ENCODE peak calls at places on chromosomes 4 and X, in five cellular contexts. L, X, T, G and B are unnamed samples. For H3K9me3, the result is how much of the 10 kb centered on the place peaks cover.

GRCh38 chr4:112127736-112128322 is 17.4 kb upstream of the FAM241A start:
- DNase-seq in L (no peak), X (peak), T (no peak), G (peak), B (no peak)

GRCh38 chr4:86898562-86898961 is 6.3 kb upstream of the C4orf36 start:
- DNase-seq in L (no peak), X (no peak), T (peak), G (peak), B (no peak)

GRCh38 chr4:177441061-177441802 is 1.0 kb downstream of the AGA start:
- DNase-seq in L (peak), X (peak), T (no peak), G (no peak), B (no peak)

GRCh38 chr4:8762356-8762755 is 109.3 kb downstream of the HMX1 start:
- DNase-seq in L (no peak), X (no peak), T (no peak), G (no peak), B (no peak)

GRCh38 chr4:70365479-70365878 is 4.9 kb downstream of the SMR3A start:
- DNase-seq in L (no peak), X (peak), T (no peak), G (no peak), B (no peak)

GRCh38 chrX:2903366-2903765 is 25.8 kb downstream of the ARSD start:
- DNase-seq in L (no peak), X (no peak), T (no peak), G (no peak), B (no peak)

GRCh38 chr4:6259886-6260285 is 9.8 kb upstream of the WFS1 start:
- DNase-seq in L (no peak), X (no peak), T (no peak), G (no peak), B (no peak)

GRCh38 chr4:149164282-149164681 is 651.4 kb downstream of the IQCM start:
- DNase-seq in L (no peak), X (no peak), T (peak), G (peak), B (no peak)

GRCh38 chr4:150366487-150366999 is 215.4 kb upstream of the MAB21L2 start:
- DNase-seq in L (no peak), X (no peak), T (peak), G (no peak), B (no peak)

GRCh38 chrX:57918750-57919436 is 8.6 kb upstream of the ZXDA start:
- DNase-seq in L (peak), X (no peak), T (no peak), G (peak), B (no peak)

GRCh38 chr4:164204434-164204833 is 549.5 kb upstream of the SMIM31 start:
- DNase-seq in L (no peak), X (peak), T (no peak), G (peak), B (no peak)

GRCh38 chr4:89539797-89540711 is 232.5 kb upstream of the GPRIN3 start:
- DNase-seq in L (no peak), X (no peak), T (no peak), G (peak), B (no peak)

GRCh38 chr4:174352405-174352804 is 68.7 kb downstream of the CEP44 start:
- DNase-seq in L (no peak), X (no peak), T (no peak), G (no peak), B (no peak)

GRCh38 chrX:139120760-139121159 is 409.2 kb upstream of the FGF13 start:
- DNase-seq in L (no peak), X (peak), T (no peak), G (no peak), B (no peak)

GRCh38 chr4:10063544-10064300 is 42.4 kb upstream of the SLC2A9 start:
- DNase-seq in L (no peak), X (peak), T (peak), G (peak), B (no peak)

GRCh38 chr4:13933163-13933562 is 305.6 kb upstream of the BOD1L1 start:
- DNase-seq in L (no peak), X (peak), T (no peak), G (no peak), B (no peak)

GRCh38 chrX:41276661-41277506 is 57.1 kb upstream of the DDX3X start:
- DNase-seq in L (no peak), X (no peak), T (peak), G (no peak), B (no peak)

GRCh38 chrX:152733261-152733975 is at the start of the genes CSAG1 and MAGEA12:
- DNase-seq in L (no peak), X (no peak), T (no peak), G (no peak), B (no peak)

GRCh38 chr4:182745268-182745667 is 171.9 kb downstream of the DCTD start:
- DNase-seq in L (no peak), X (peak), T (no peak), G (peak), B (no peak)

GRCh38 chr4:5922556-5922955 is 29.7 kb upstream of the CRMP1 start:
- DNase-seq in L (no peak), X (no peak), T (no peak), G (no peak), B (no peak)

GRCh38 chr4:87069037-87069742 is 134.4 kb downstream of the AFF1 start:
- DNase-seq in L (no peak), X (no peak), T (no peak), G (no peak), B (no peak)

GRCh38 chrX:39313149-39313548 is 511.9 kb downstream of the MID1IP1 start:
- DNase-seq in L (no peak), X (no peak), T (no peak), G (no peak), B (no peak)

GRCh38 chrX:56232221-56233082 is at the start of gene KLF8:
- DNase-seq in L (no peak), X (peak), T (peak), G (no peak), B (peak)

GRCh38 chr4:153790962-153791551 is 2.2 kb upstream of the SFRP2 start:
- DNase-seq in L (no peak), X (no peak), T (peak), G (no peak), B (no peak)

GRCh38 chr4:52641853-52642563 is 17.1 kb downstream of the USP46 start:
- DNase-seq in L (no peak), X (peak), T (no peak), G (peak), B (no peak)

GRCh38 chr4:121943941-121944340 is 7.9 kb downstream of the TRPC3 start:
- DNase-seq in L (no peak), X (no peak), T (peak), G (no peak), B (no peak)

GRCh38 chr4:110049951-110050925 is 137.6 kb downstream of the EGF start:
- DNase-seq in L (peak), X (peak), T (no peak), G (peak), B (peak)

GRCh38 chrX:19893722-19894121 is 6.3 kb upstream of the SH3KBP1 start:
- DNase-seq in L (no peak), X (no peak), T (no peak), G (no peak), B (no peak)

GRCh38 chr4:57071340-57071739 is 38.8 kb downstream of the IGFBP7 start:
- DNase-seq in L (no peak), X (peak), T (no peak), G (no peak), B (no peak)

GRCh38 chr4:11503166-11503565 is 74.5 kb upstream of the HS3ST1 start:
- DNase-seq in L (no peak), X (no peak), T (no peak), G (no peak), B (no peak)

GRCh38 chr4:104417483-104417882 is 77.2 kb downstream of the CXXC4 start:
- DNase-seq in L (no peak), X (no peak), T (no peak), G (no peak), B (no peak)

GRCh38 chrX:9644335-9644734 is 121.3 kb downstream of the GPR143 start:
- DNase-seq in L (peak), X (no peak), T (no peak), G (no peak), B (no peak)

GRCh38 chr4:116101321-116101720 is 984.1 kb downstream of the TRAM1L1 start:
- DNase-seq in L (no peak), X (no peak), T (no peak), G (no peak), B (no peak)

GRCh38 chr4:4575284-4576211 is 33.7 kb upstream of the STX18 start:
- DNase-seq in L (peak), X (no peak), T (peak), G (peak), B (peak)

GRCh38 chr4:3041192-3042142 is 32.9 kb downstream of the HTT-AS start:
- DNase-seq in L (peak), X (peak), T (peak), G (peak), B (peak)

GRCh38 chrX:124406294-124407013 is 60.1 kb downstream of the SH2D1A start:
- DNase-seq in L (peak), X (peak), T (no peak), G (peak), B (no peak)

GRCh38 chr4:147029296-147029695 is 83.6 kb upstream of the TTC29 start:
- DNase-seq in L (no peak), X (no peak), T (no peak), G (no peak), B (no peak)

GRCh38 chr4:213971-214370 is 89.7 kb downstream of the ZNF718 start:
- DNase-seq in L (no peak), X (peak), T (no peak), G (no peak), B (no peak)

GRCh38 chr4:212438-213174 is 88.3 kb downstream of the ZNF718 start:
- DNase-seq in L (no peak), X (peak), T (no peak), G (peak), B (no peak)

GRCh38 chr4:217891-218290 is 87.4 kb downstream of the ZNF732 start:
- DNase-seq in L (no peak), X (no peak), T (no peak), G (no peak), B (no peak)
- H3K9me3 ChIP-seq in L (under half), X (under half), T (under half), G (under half), B (under half)

GRCh38 chr4:80370635-80371034 is 35.1 kb downstream of the CFAP299 start:
- DNase-seq in L (no peak), X (no peak), T (no peak), G (no peak), B (no peak)
- H3K9me3 ChIP-seq in L (under half), X (under half), T (under half), G (under half), B (under half)

DNA sequence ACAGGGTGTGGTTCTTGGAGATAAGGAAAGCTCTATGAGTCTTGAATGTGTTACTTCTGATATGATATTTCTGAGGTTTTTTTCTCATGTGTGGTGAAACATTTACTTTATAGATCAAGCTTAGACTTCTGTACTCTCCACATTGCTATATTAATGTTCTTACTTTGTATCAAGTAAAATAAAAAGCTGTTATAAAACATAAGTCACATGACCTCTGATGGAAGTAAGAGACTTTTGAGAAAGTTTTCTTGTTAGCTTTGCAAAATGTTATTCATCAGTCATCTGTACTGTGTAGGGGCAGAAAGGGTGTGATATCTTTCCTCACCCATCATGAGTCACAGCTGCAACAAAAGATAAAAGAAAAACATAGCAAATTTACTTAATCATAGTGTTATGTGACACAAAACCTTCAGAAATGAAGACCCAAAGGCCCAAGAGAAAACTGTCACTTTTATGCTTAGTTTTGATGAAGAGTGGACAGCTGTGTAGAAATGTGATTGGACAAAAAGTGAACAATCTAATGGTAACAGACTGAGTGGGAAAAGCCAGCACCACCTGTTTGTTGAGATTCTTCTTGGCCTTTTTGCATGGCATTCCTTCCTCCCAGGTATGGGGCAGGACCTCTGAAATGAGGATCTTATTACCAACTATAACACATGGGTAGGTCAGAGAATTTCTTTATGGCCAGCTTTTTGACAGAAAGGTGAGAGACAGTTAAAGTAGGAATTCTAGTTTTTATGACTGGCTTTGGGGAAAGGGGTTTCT is 632.4 kb downstream of the PDHA2 start:
- DNase-seq in L (no peak), X (no peak), T (no peak), G (peak), B (no peak)
- H3K9me3 ChIP-seq in L (under half), X (under half), T (under half), G (under half), B (under half)

DNA sequence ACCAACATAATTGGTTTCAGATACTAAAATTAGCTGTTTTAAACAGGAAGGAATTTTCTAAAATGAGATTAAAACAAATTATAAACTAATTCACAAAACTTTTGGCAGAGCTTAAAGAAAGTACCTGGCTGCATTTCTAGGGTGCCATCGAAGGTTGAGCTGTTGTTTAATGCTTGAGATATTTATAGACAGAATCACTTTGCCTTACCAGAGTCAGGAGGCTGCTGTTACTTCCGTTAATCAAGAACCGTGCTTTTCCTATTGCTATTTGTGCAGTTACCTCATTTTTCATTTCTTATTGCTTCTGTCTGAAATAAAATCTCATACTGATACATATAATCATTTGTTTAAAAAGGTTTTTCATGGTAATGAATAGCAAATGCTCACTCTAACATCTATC is 242.9 kb downstream of the TECRL start:
- DNase-seq in L (no peak), X (no peak), T (no peak), G (no peak), B (no peak)
- H3K9me3 ChIP-seq in L (under half), X (under half), T (under half), G (under half), B (under half)

DNA sequence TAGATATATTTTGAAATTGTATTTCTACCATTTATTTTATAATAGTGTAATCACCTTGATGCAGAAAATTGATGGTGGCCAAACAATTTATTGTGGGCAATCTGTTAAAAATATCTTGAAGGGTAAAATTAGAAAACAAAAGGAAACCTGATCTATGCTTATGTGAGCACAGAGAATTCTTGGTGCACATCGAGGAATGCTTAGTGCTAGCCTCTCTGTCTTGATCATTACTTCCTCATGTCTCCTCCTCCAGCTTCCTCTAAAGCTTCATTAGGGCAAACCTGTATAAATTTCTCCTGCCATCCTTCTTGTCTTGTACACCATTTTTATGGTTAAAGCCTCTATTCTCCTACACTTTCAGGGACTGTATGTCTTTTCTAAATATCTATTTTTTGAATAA is 725.8 kb downstream of the RAPGEF2 start:
- DNase-seq in L (no peak), X (no peak), T (no peak), G (no peak), B (no peak)
- H3K9me3 ChIP-seq in L (under half), X (under half), T (under half), G (under half), B (under half)

GRCh38 chr4:41750158-41750623 is 1.7 kb upstream of the PHOX2B start:
- DNase-seq in L (no peak), X (no peak), T (peak), G (no peak), B (no peak)
- H3K9me3 ChIP-seq in L (under half), X (under half), T (under half), G (under half), B (under half)

DNA sequence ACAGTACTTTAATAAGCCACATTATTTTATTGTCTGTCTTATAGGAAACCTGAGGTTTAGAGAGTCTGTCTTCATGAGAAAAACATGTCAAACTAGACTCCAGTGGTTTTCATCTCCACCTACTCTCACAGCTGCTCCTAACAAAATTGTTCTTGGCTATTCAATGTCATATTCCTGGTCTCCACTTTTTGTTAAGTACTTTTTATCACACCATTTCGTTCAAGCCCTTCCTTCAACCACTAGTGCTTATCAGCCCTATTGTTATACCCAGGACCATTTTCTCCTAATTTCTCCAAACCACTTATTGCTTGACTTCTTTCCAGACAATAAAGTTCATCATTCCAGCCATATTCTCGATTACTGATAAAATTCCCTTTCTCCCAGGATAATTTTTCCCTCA is 1674.3 kb upstream of the AGA start:
- DNase-seq in L (no peak), X (no peak), T (no peak), G (no peak), B (no peak)
- H3K9me3 ChIP-seq in L (under half), X (under half), T (under half), G (under half), B (under half)

DNA sequence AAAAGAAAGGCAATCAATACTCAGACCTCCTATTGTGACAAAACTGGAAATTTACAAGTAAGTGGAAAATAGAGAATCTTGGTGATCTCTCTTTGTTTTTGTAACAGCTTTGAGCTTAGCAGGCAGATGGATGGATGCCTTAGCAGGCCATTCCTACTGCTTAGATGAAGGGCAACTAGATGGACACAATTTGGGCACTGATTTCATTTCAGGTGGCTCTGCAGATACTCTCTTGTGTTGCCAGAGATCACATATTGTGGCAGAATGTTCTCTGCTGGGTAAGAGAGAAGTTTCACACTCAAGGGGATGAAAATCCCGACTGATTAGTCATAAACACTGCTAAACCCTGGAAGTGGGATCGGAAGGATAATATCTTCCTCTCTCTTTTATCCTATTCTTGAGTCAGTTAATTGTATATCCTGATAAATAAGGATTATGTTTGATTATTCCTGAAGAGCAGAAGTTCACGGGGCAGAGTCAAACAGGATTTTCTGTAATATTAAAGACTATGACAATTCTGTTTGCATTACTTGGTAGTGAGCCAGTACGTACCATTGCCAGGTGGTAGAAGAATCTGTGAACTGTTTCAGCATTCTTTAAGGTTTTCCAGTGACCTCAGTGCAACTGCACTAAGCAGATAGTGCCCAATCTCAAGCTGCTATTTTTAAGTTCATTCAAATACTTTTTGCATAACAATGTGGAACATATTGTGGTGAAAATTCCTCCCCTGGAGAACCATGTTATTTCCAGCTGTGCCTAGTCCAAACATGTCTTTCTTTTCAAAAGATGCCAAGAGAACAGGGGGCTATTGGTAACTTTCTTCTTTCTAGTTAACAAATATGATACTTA is 974.3 kb downstream of the FSTL5 start:
- DNase-seq in L (no peak), X (no peak), T (no peak), G (no peak), B (no peak)
- H3K9me3 ChIP-seq in L (under half), X (under half), T (under half), G (under half), B (under half)